ENCODE peak calls at places on chromosomes 5 and 9, in ten cellular contexts. H is left ventricle myocardium inferior; A is stomach; Y is osteoblast; L is IMR-90; P is GM23248; F is tibial nerve; Z is SJSA1; M is effector memory CD4-positive, alpha-beta T cell; X is cardiac muscle cell. G is an unnamed sample.

GRCh38 chr9:17752021-17752420 is 173.2 kb downstream of the SH3GL2 start:
- DNase-seq in H (no peak), A (no peak), Y (no peak), L (no peak), P (no peak), F (no peak), Z (no peak), M (no peak), X (no peak), G (no peak)

GRCh38 chr5:116652196-116652729 is 77.6 kb upstream of the SEMA6A start:
- DNase-seq in H (peak; percentile 62), A (no peak), Y (no peak), L (peak; percentile 68), P (peak; percentile 53), F (peak; percentile 76), Z (peak; percentile 87), M (no peak), X (peak; percentile 90), G (no peak)

GRCh38 chr9:112086627-112087026 is 88.5 kb downstream of the SUSD1 start:
- DNase-seq in H (no peak), A (no peak), Y (no peak), L (peak; percentile 43), P (peak; percentile 68), F (no peak), Z (no peak), M (no peak), X (peak; percentile 56), G (no peak)

GRCh38 chr5:82560546-82560945 is 282.4 kb upstream of the RPS23 start:
- DNase-seq in H (no peak), A (no peak), Y (no peak), L (no peak), P (no peak), F (no peak), Z (no peak), M (no peak), X (peak; percentile 9), G (no peak)

GRCh38 chr9:84991506-84991855 is 322.0 kb downstream of the NTRK2 start:
- DNase-seq in H (no peak), A (no peak), Y (no peak), L (no peak), P (no peak), F (no peak), Z (no peak), M (no peak), X (no peak), G (no peak)

GRCh38 chr9:14498824-14499223 is 184.9 kb upstream of the NFIB start:
- DNase-seq in H (no peak), A (no peak), Y (no peak), L (no peak), P (no peak), F (no peak), Z (no peak), M (no peak), X (no peak), G (no peak)

GRCh38 chr9:80875947-80876346 is 813.4 kb downstream of the TLE1 start:
- DNase-seq in H (no peak), A (no peak), Y (no peak), L (no peak), P (no peak), F (no peak), Z (no peak), M (no peak), X (no peak), G (no peak)

GRCh38 chr9:18632624-18633407 is 158.9 kb downstream of the ADAMTSL1 start:
- DNase-seq in H (no peak), A (peak; percentile 30), Y (peak; percentile 83), L (peak; percentile 90), P (peak; percentile 92), F (no peak), Z (peak; percentile 53), M (no peak), X (peak; percentile 86), G (no peak)

GRCh38 chr5:134083517-134083916 is 31.0 kb upstream of the TCF7 start:
- DNase-seq in H (no peak), A (no peak), Y (peak; percentile 87), L (peak; percentile 12), P (peak; percentile 41), F (no peak), Z (no peak), M (no peak), X (no peak), G (no peak)

GRCh38 chr9:115746496-115746895 is 407.1 kb upstream of the PAPPA start:
- DNase-seq in H (no peak), A (no peak), Y (no peak), L (no peak), P (no peak), F (no peak), Z (no peak), M (no peak), X (no peak), G (no peak)

GRCh38 chr5:32814141-32814540 is 103.0 kb downstream of the NPR3 start:
- DNase-seq in H (no peak), A (no peak), Y (peak; percentile 26), L (no peak), P (peak; percentile 38), F (no peak), Z (no peak), M (no peak), X (no peak), G (no peak)

GRCh38 chr5:88792144-88792840 is 90.7 kb downstream of the MEF2C start:
- DNase-seq in H (no peak), A (no peak), Y (no peak), L (peak; percentile 69), P (peak; percentile 58), F (no peak), Z (no peak), M (no peak), X (no peak), G (no peak)

GRCh38 chr5:179431221-179431620 is 86.0 kb upstream of the ADAMTS2 start:
- DNase-seq in H (no peak), A (no peak), Y (peak; percentile 19), L (no peak), P (no peak), F (no peak), Z (no peak), M (no peak), X (no peak), G (no peak)

GRCh38 chr5:140402258-140403074 is 833 bp downstream of the ANKHD1 start:
- DNase-seq in H (peak; percentile 37), A (peak; percentile 33), Y (peak; percentile 82), L (peak; percentile 29), P (peak; percentile 71), F (no peak), Z (peak; percentile 63), M (peak; percentile 47), X (peak; percentile 48), G (peak; percentile 69)

GRCh38 chr5:140403613-140404012 is 2.0 kb downstream of the ANKHD1 start:
- DNase-seq in H (no peak), A (no peak), Y (peak; percentile 36), L (no peak), P (no peak), F (no peak), Z (no peak), M (no peak), X (no peak), G (no peak)

GRCh38 chr5:140398379-140398811 is 3.2 kb upstream of the ANKHD1 start:
- DNase-seq in H (no peak), A (no peak), Y (peak; percentile 52), L (no peak), P (peak; percentile 49), F (no peak), Z (no peak), M (no peak), X (peak; percentile 28), G (no peak)

GRCh38 chr5:140400730-140401361 is 787 bp upstream of the ANKHD1 start:
- DNase-seq in H (peak; percentile 90), A (peak; percentile 95), Y (peak; percentile 96), L (peak; percentile 97), P (peak; percentile 95), F (peak; percentile 68), Z (peak; percentile 96), M (peak; percentile 84), X (peak; percentile 98), G (peak; percentile 87)

GRCh38 chr5:140401362-140402257 is at the start of gene ANKHD1:
- DNase-seq in H (peak; percentile 98), A (peak; percentile 98), Y (peak; percentile 98), L (peak; percentile 100), P (peak; percentile 100), F (peak; percentile 96), Z (peak; percentile 100), M (peak; percentile 97), X (peak; percentile 100), G (peak; percentile 98)
- H3K4me3 ChIP-seq in H (peak within 1 kb of the TSS; percentile 89), A (peak within 1 kb of the TSS; percentile 85), Y (peak within 1 kb of the TSS; percentile 94), L (peak within 1 kb of the TSS; percentile 72), P (peak within 1 kb of the TSS; percentile 95), F (peak within 1 kb of the TSS; percentile 96), Z (peak within 1 kb of the TSS; percentile 85), M (peak within 1 kb of the TSS; percentile 91), X (peak within 1 kb of the TSS; percentile 91), G (peak within 1 kb of the TSS; percentile 78)

GRCh38 chr5:2240118-2240904 is 357.6 kb upstream of the IRX4 start:
- DNase-seq in H (no peak), A (no peak), Y (no peak), L (no peak), P (no peak), F (no peak), Z (no peak), M (no peak), X (no peak), G (no peak)
- H3K4me1 ChIP-seq in H (no peaks in the 10 kb centered on the region), A (no peaks in the 10 kb centered on the region), Y (no peaks in the 10 kb centered on the region), L (no peaks in the 10 kb centered on the region), P (no peaks in the 10 kb centered on the region), F (no peaks in the 10 kb centered on the region), Z (no peaks in the 10 kb centered on the region), M (no peaks in the 10 kb centered on the region), X (no peaks in the 10 kb centered on the region), G (no peaks in the 10 kb centered on the region)

DNA sequence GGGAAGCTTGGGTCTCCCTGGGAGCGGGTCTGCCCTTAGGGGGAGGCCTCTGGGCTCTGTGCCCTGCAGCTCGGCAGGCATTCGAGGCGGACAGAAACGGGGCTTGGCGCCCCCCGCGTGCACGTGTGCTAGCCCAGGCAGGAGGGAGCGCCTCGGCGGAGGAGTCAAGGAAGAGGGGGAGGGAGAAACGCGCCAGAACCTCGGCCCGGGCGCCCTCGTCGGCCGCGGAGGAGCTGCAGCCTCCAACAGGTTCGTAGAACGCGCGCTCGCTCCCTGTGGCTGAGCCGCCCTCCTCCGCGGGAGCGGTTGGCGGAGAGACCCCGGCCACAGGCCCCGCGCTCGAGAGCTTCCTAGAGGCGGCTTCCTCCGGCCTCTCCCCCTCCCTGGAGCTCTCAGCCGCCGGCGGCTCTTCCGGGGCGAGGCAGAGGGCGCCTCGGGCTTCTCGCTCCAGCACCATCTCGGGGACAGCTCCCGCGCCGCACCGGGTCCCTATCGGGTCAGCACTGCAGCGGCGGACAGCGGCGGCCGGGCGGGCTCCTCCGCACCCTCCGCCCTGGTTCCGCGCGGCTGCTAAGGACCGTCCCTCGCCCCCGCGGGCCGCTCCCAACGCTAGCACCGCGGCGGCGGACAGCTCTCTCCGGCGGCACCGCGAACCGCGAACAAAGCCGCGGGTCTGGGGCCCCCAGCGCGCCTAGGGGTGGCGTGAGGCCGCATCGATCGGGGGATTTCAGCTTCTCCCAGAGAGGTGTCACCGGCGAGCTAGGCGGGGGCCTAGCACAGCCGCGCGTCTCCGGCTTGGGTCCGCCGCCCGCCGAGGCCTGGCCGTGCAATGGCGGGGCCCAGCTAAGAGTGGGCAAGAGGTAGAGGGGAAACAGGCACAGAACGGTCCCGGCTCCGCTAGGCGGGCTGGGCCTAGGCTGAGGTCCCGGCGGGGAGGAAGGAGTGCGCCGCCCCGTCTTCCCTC is 74.6 kb upstream of the CPLX2 start:
- DNase-seq in H (peak; percentile 79), A (peak; percentile 80), Y (peak; percentile 98), L (peak; percentile 74), P (peak; percentile 94), F (peak; percentile 30), Z (peak; percentile 89), M (peak; percentile 59), X (peak; percentile 89), G (peak; percentile 81)
- H3K4me3 ChIP-seq in H (peak overlapping the region; percentile 52), A (peak overlapping the region; percentile 16), Y (peak overlapping the region; percentile 33), L (no peak overlapping the region), P (peak overlapping the region; percentile 30), F (no peak overlapping the region), Z (peak overlapping the region; percentile 3), M (peak overlapping the region; percentile 15), X (peak overlapping the region; percentile 26), G (no peak overlapping the region)

GRCh38 chr9:68697846-68698245 is 7.2 kb upstream of the PIP5K1B start:
- DNase-seq in H (no peak), A (no peak), Y (no peak), L (no peak), P (no peak), F (no peak), Z (no peak), M (no peak), X (no peak), G (no peak)
- H3K4me1 ChIP-seq in H (no peaks in the 10 kb centered on the region), A (no peaks in the 10 kb centered on the region), Y (no peaks in the 10 kb centered on the region), L (no peaks in the 10 kb centered on the region), P (no peaks in the 10 kb centered on the region), F (no peaks in the 10 kb centered on the region), Z (no peaks in the 10 kb centered on the region), M (no peaks in the 10 kb centered on the region), X (peaks cover 10% of the 10 kb centered on the region), G (no peaks in the 10 kb centered on the region)